ENCODE peak calls at places on chromosome 9, in five cellular contexts. P is midbrain; G is activated naive CD8-positive, alpha-beta T cell treated with anti-CD3 and anti-CD28 coated beads for 36 hours; F is AG04450; M is GDM1. S is an unnamed sample.
A peak's percentile ranks its signal among the peaks of the same experiment; 100 is the strongest.

GRCh38 chr9:75359638-75360037 is 271.3 kb downstream of the OSTF1 start:
- DNase-seq in M (no peak), G (no peak), F (no peak), P (no peak), S (no peak)

GRCh38 chr9:70121818-70122436 is 78.3 kb downstream of the MAMDC2 start:
- DNase-seq in G (no peak), F (no peak), P (no peak), M (no peak), S (no peak)

GRCh38 chr9:124352616-124353015 is 62.6 kb downstream of the PSMB7 start:
- DNase-seq in P (peak; percentile 58), F (no peak), G (no peak), M (no peak), S (peak; percentile 38)

GRCh38 chr9:116209406-116210116 is 56.0 kb downstream of the PAPPA start:
- DNase-seq in G (no peak), F (no peak), M (no peak), P (no peak), S (no peak)

GRCh38 chr9:21395778-21396717 is 10.8 kb upstream of the IFNA2 start:
- DNase-seq in P (peak; percentile 48), M (peak; percentile 24), G (peak; percentile 57), F (no peak), S (peak; percentile 43)

GRCh38 chr9:101119206-101119819 is 90.8 kb downstream of the PLPPR1 start:
- DNase-seq in G (peak; percentile 20), M (no peak), P (peak; percentile 76), F (no peak), S (peak; percentile 55)

GRCh38 chr9:83986765-83987401 is 6.3 kb downstream of the RMI1 start:
- DNase-seq in F (no peak), M (no peak), P (no peak), G (no peak), S (no peak)

GRCh38 chr9:137200311-137201204 is at the start of gene TPRN:
- DNase-seq in F (peak; percentile 94), G (peak; percentile 99), P (peak; percentile 99), M (peak; percentile 97), S (peak; percentile 100)

GRCh38 chr9:130118841-130119520 is 53.2 kb upstream of the NCS1 start:
- DNase-seq in G (no peak), F (no peak), P (no peak), M (no peak), S (peak; percentile 68)

GRCh38 chr9:133134419-133135190 is 13.6 kb upstream of the RALGDS start:
- DNase-seq in F (no peak), P (no peak), M (no peak), G (no peak), S (no peak)

GRCh38 chr9:111637421-111637950 is 6.4 kb downstream of the DNAJC25 start:
- DNase-seq in G (no peak), M (no peak), P (no peak), F (no peak), S (no peak)

GRCh38 chr9:79026311-79026710 is 545.5 kb upstream of the TLE4 start:
- DNase-seq in P (no peak), M (no peak), F (no peak), G (no peak), S (no peak)

GRCh38 chr9:103407260-103407659 is 412.1 kb downstream of the CYLC2 start:
- DNase-seq in G (no peak), P (no peak), F (no peak), M (no peak), S (no peak)

GRCh38 chr9:37408933-37409710 is 13.4 kb upstream of the GRHPR start:
- DNase-seq in G (peak; percentile 45), M (no peak), P (no peak), F (no peak), S (no peak)

GRCh38 chr9:115551396-115551795 is 433.4 kb upstream of the TNC start:
- DNase-seq in F (no peak), M (no peak), G (no peak), P (no peak), S (no peak)

GRCh38 chr9:125772740-125773139 is 25.6 kb downstream of the PBX3 start:
- DNase-seq in G (no peak), P (no peak), F (no peak), M (no peak), S (no peak)

GRCh38 chr9:122777935-122778671 is 10.6 kb upstream of the OR5C1 start:
- DNase-seq in P (no peak), F (peak; percentile 68), G (no peak), M (no peak), S (no peak)

GRCh38 chr9:7827792-7828191 is 28.2 kb upstream of the DMAC1 start:
- DNase-seq in G (no peak), P (no peak), F (no peak), M (no peak), S (no peak)

GRCh38 chr9:132244582-132245455 is 83.0 kb downstream of the NTNG2 start:
- DNase-seq in F (no peak), G (no peak), M (no peak), P (no peak), S (no peak)

GRCh38 chr9:136131629-136132499 is 13.2 kb upstream of the TMEM250 start:
- DNase-seq in F (no peak), P (no peak), G (no peak), M (no peak), S (no peak)

GRCh38 chr9:36017278-36017677 is 19.4 kb upstream of the RECK start:
- DNase-seq in P (no peak), F (no peak), G (no peak), M (no peak), S (no peak)

GRCh38 chr9:89042984-89043383 is 51.7 kb downstream of the S1PR3 start:
- DNase-seq in P (no peak), G (no peak), F (no peak), M (no peak), S (no peak)

GRCh38 chr9:128718047-128718446 is 5.9 kb downstream of the ZDHHC12 start:
- DNase-seq in F (no peak), M (no peak), G (no peak), P (no peak), S (no peak)

GRCh38 chr9:128007566-128008138 is 26.9 kb upstream of the EEIG1 start:
- DNase-seq in F (no peak), G (peak; percentile 89), P (no peak), M (peak; percentile 83), S (no peak)

GRCh38 chr9:86854898-86855523 is 92.3 kb downstream of the GAS1 start:
- DNase-seq in M (no peak), F (peak; percentile 87), P (no peak), G (no peak), S (no peak)

GRCh38 chr9:93577045-93577939 is 908 bp downstream of the PHF2 start:
- DNase-seq in G (peak; percentile 24), M (no peak), F (no peak), P (no peak), S (no peak)

GRCh38 chr9:77020438-77021264 is 1.2 kb downstream of the FOXB2 start:
- DNase-seq in P (no peak), F (no peak), G (no peak), M (no peak), S (no peak)

GRCh38 chr9:78707481-78707977 is 410.6 kb downstream of the PSAT1 start:
- DNase-seq in G (no peak), M (no peak), F (peak; percentile 32), P (no peak), S (no peak)

GRCh38 chr9:78026947-78027346 is 4.7 kb downstream of the GNAQ start:
- DNase-seq in F (no peak), M (no peak), G (no peak), P (no peak), S (no peak)

GRCh38 chr9:1202512-1203285 is 152.5 kb downstream of the DMRT2 start:
- DNase-seq in G (no peak), P (peak; percentile 1), F (no peak), M (no peak), S (no peak)

GRCh38 chr9:33265211-33265885 is 499 bp downstream of the CHMP5 start:
- DNase-seq in M (no peak), G (no peak), F (no peak), P (no peak), S (no peak)

GRCh38 chr9:35172878-35173277 is 11.1 kb downstream of the UNC13B start:
- DNase-seq in F (no peak), M (no peak), G (no peak), P (no peak), S (no peak)

GRCh38 chr9:92590386-92590785 is 54.6 kb upstream of the ECM2 start:
- DNase-seq in G (no peak), M (peak; percentile 7), P (no peak), F (no peak), S (no peak)

GRCh38 chr9:137129089-137129455 is 9.9 kb upstream of the GRIN1 start:
- DNase-seq in G (no peak), P (no peak), F (no peak), M (no peak), S (no peak)

GRCh38 chr9:38160613-38161215 is 91.7 kb upstream of the SHB start:
- DNase-seq in P (peak; percentile 29), F (no peak), G (peak; percentile 60), M (peak; percentile 27), S (peak; percentile 7)

GRCh38 chr9:119811030-119811429 is 441.8 kb upstream of the BRINP1 start:
- DNase-seq in P (no peak), M (no peak), F (no peak), G (no peak), S (no peak)

S was measured in cerebellum.